ENCODE peak calls at places on chromosomes 1 and 21, in ten cellular contexts. One of them, this sample, is unnamed.

GRCh38 chr1:114585221-114585620 is 3.8 kb upstream of the BCAS2 start:
- DNase-seq in NCI-H1694: no peak
- DNase-seq in fibroblast of mammary gland: peak
- DNase-seq in stimulated activated CD4-positive, alpha-beta T cell treated with anti-CD3 and anti-CD28 coated beads, Interleukin-15, amount 100 ng/mL, for 24 hours: no peak
- DNase-seq in GM03348: no peak
- DNase-seq in D341Med: no peak
- DNase-seq in brain microvascular endothelial cell: peak
- DNase-seq in right cardiac atrium: no peak
- DNase-seq in HCEC 1CT: no peak
- DNase-seq in activated T-cell treated with anti-CD3 and anti-CD28 coated beads, Interleukin-2, amount 50 U/mL, for 72 hours: no peak
- DNase-seq in this sample: no peak

GRCh38 chr1:214823311-214824117 is 220.5 kb downstream of the CENPF start:
- DNase-seq in NCI-H1694: no peak
- DNase-seq in fibroblast of mammary gland: no peak
- DNase-seq in stimulated activated CD4-positive, alpha-beta T cell treated with anti-CD3 and anti-CD28 coated beads, Interleukin-15, amount 100 ng/mL, for 24 hours: peak
- DNase-seq in GM03348: no peak
- DNase-seq in D341Med: no peak
- DNase-seq in brain microvascular endothelial cell: no peak
- DNase-seq in right cardiac atrium: no peak
- DNase-seq in HCEC 1CT: no peak
- DNase-seq in activated T-cell treated with anti-CD3 and anti-CD28 coated beads, Interleukin-2, amount 50 U/mL, for 72 hours: no peak
- DNase-seq in this sample: peak

GRCh38 chr1:29315262-29315661 is 78.9 kb downstream of the PTPRU start:
- DNase-seq in NCI-H1694: no peak
- DNase-seq in fibroblast of mammary gland: no peak
- DNase-seq in stimulated activated CD4-positive, alpha-beta T cell treated with anti-CD3 and anti-CD28 coated beads, Interleukin-15, amount 100 ng/mL, for 24 hours: no peak
- DNase-seq in GM03348: no peak
- DNase-seq in D341Med: no peak
- DNase-seq in brain microvascular endothelial cell: no peak
- DNase-seq in right cardiac atrium: no peak
- DNase-seq in HCEC 1CT: no peak
- DNase-seq in activated T-cell treated with anti-CD3 and anti-CD28 coated beads, Interleukin-2, amount 50 U/mL, for 72 hours: no peak
- DNase-seq in this sample: no peak

GRCh38 chr1:58067082-58067481 is 479.4 kb downstream of the OMA1 start:
- DNase-seq in NCI-H1694: no peak
- DNase-seq in fibroblast of mammary gland: no peak
- DNase-seq in stimulated activated CD4-positive, alpha-beta T cell treated with anti-CD3 and anti-CD28 coated beads, Interleukin-15, amount 100 ng/mL, for 24 hours: no peak
- DNase-seq in GM03348: no peak
- DNase-seq in D341Med: no peak
- DNase-seq in brain microvascular endothelial cell: no peak
- DNase-seq in right cardiac atrium: no peak
- DNase-seq in HCEC 1CT: no peak
- DNase-seq in activated T-cell treated with anti-CD3 and anti-CD28 coated beads, Interleukin-2, amount 50 U/mL, for 72 hours: no peak
- DNase-seq in this sample: no peak

GRCh38 chr1:44636711-44637589 is 37.3 kb downstream of the TMEM53 start:
- DNase-seq in NCI-H1694: peak
- DNase-seq in fibroblast of mammary gland: peak
- DNase-seq in stimulated activated CD4-positive, alpha-beta T cell treated with anti-CD3 and anti-CD28 coated beads, Interleukin-15, amount 100 ng/mL, for 24 hours: no peak
- DNase-seq in GM03348: no peak
- DNase-seq in D341Med: peak
- DNase-seq in brain microvascular endothelial cell: no peak
- DNase-seq in right cardiac atrium: no peak
- DNase-seq in HCEC 1CT: no peak
- DNase-seq in activated T-cell treated with anti-CD3 and anti-CD28 coated beads, Interleukin-2, amount 50 U/mL, for 72 hours: no peak
- DNase-seq in this sample: no peak

GRCh38 chr1:111369177-111369576 is 58.4 kb downstream of the OVGP1 start:
- DNase-seq in NCI-H1694: no peak
- DNase-seq in fibroblast of mammary gland: no peak
- DNase-seq in stimulated activated CD4-positive, alpha-beta T cell treated with anti-CD3 and anti-CD28 coated beads, Interleukin-15, amount 100 ng/mL, for 24 hours: no peak
- DNase-seq in GM03348: no peak
- DNase-seq in D341Med: no peak
- DNase-seq in brain microvascular endothelial cell: no peak
- DNase-seq in right cardiac atrium: no peak
- DNase-seq in HCEC 1CT: no peak
- DNase-seq in activated T-cell treated with anti-CD3 and anti-CD28 coated beads, Interleukin-2, amount 50 U/mL, for 72 hours: no peak
- DNase-seq in this sample: no peak

GRCh38 chr1:31822766-31823165 is 6.9 kb upstream of the SPOCD1 start:
- DNase-seq in NCI-H1694: no peak
- DNase-seq in fibroblast of mammary gland: peak
- DNase-seq in stimulated activated CD4-positive, alpha-beta T cell treated with anti-CD3 and anti-CD28 coated beads, Interleukin-15, amount 100 ng/mL, for 24 hours: no peak
- DNase-seq in GM03348: no peak
- DNase-seq in D341Med: no peak
- DNase-seq in brain microvascular endothelial cell: no peak
- DNase-seq in right cardiac atrium: no peak
- DNase-seq in HCEC 1CT: no peak
- DNase-seq in activated T-cell treated with anti-CD3 and anti-CD28 coated beads, Interleukin-2, amount 50 U/mL, for 72 hours: no peak
- DNase-seq in this sample: no peak

GRCh38 chr21:41651396-41651795 is 115.5 kb downstream of the RIPK4 start:
- DNase-seq in NCI-H1694: no peak
- DNase-seq in fibroblast of mammary gland: no peak
- DNase-seq in stimulated activated CD4-positive, alpha-beta T cell treated with anti-CD3 and anti-CD28 coated beads, Interleukin-15, amount 100 ng/mL, for 24 hours: no peak
- DNase-seq in GM03348: no peak
- DNase-seq in D341Med: no peak
- DNase-seq in brain microvascular endothelial cell: no peak
- DNase-seq in right cardiac atrium: no peak
- DNase-seq in HCEC 1CT: no peak
- DNase-seq in activated T-cell treated with anti-CD3 and anti-CD28 coated beads, Interleukin-2, amount 50 U/mL, for 72 hours: no peak
- DNase-seq in this sample: no peak